ENCODE peak calls at places on chromosomes 11 and 22, in five cellular contexts. Y, K, D, U and F are unnamed samples.

GRCh38 chr11:75276696-75277095 is 36.1 kb downstream of the TPBGL start:
- DNase-seq in U (peak), K (no peak), D (no peak), Y (no peak), F (peak)

GRCh38 chr11:64164392-64165312 is 1.3 kb downstream of the MACROD1 start:
- DNase-seq in D (no peak), Y (no peak), U (no peak), K (no peak), F (no peak)

GRCh38 chr11:122115520-122116343 is at the start of gene BLID:
- DNase-seq in Y (no peak), D (no peak), U (no peak), K (peak), F (peak)

GRCh38 chr11:27213232-27213660 is 149.8 kb downstream of the CCDC34 start:
- DNase-seq in K (no peak), Y (no peak), D (no peak), U (no peak), F (no peak)

GRCh38 chr11:131536159-131536558 is 165.7 kb downstream of the NTM start:
- DNase-seq in U (no peak), K (no peak), Y (no peak), D (no peak), F (no peak)

GRCh38 chr11:133619973-133620372 is 87.7 kb upstream of the OPCML start:
- DNase-seq in K (no peak), D (no peak), U (no peak), Y (no peak), F (no peak)

GRCh38 chr11:65422633-65423515 is at the start of gene NEAT1:
- DNase-seq in Y (peak), D (peak), K (peak), U (peak), F (peak)

GRCh38 chr11:2154889-2155288 is 6.1 kb downstream of the INS start:
- DNase-seq in K (no peak), D (no peak), Y (no peak), U (no peak), F (no peak)

GRCh38 chr11:27401760-27402316 is 38.8 kb upstream of the CCDC34 start:
- DNase-seq in U (no peak), D (no peak), Y (no peak), K (no peak), F (no peak)

GRCh38 chr11:65416341-65417185 is 6.0 kb upstream of the NEAT1 start:
- DNase-seq in K (peak), U (peak), D (peak), Y (peak), F (peak)

GRCh38 chr11:122706689-122707088 is 51.2 kb downstream of the UBASH3B start:
- DNase-seq in K (no peak), Y (no peak), U (no peak), D (no peak), F (no peak)

GRCh38 chr11:108819957-108820356 is 155.1 kb downstream of the DDX10 start:
- DNase-seq in K (no peak), U (no peak), Y (no peak), D (no peak), F (no peak)

GRCh38 chr11:10305262-10305963 is 540 bp downstream of the ADM start:
- DNase-seq in Y (peak), U (peak), D (no peak), K (no peak), F (peak)

GRCh38 chr11:57358543-57358961 is 20.4 kb downstream of the P2RX3 start:
- DNase-seq in D (no peak), K (no peak), U (no peak), Y (no peak), F (no peak)

GRCh38 chr22:19181786-19182471 is 3.4 kb upstream of the SLC25A1 start:
- DNase-seq in Y (no peak), K (no peak), U (peak), D (no peak), F (peak)

GRCh38 chr22:19035474-19036228 is 86.6 kb downstream of the DGCR2 start:
- DNase-seq in K (no peak), D (no peak), Y (no peak), U (no peak), F (no peak)

GRCh38 chr11:117299351-117300300 is 8.5 kb downstream of the BACE1-AS start:
- DNase-seq in D (no peak), U (no peak), K (no peak), Y (no peak), F (no peak)

GRCh38 chr22:42418811-42419243 is 13.4 kb downstream of the NFAM1 start:
- DNase-seq in U (no peak), D (no peak), K (no peak), Y (no peak), F (no peak)

GRCh38 chr11:38256436-38256835 is 1658.4 kb upstream of the RAG2 start:
- DNase-seq in Y (no peak), U (no peak), K (no peak), D (no peak), F (no peak)

GRCh38 chr11:35994421-35994820 is 50.6 kb downstream of the LDLRAD3 start:
- DNase-seq in U (no peak), D (no peak), Y (no peak), K (no peak), F (no peak)

GRCh38 chr11:76035020-76035419 is 171.3 kb downstream of the WNT11 start:
- DNase-seq in D (no peak), K (no peak), Y (no peak), U (no peak), F (no peak)

GRCh38 chr22:37273126-37273845 is 9.0 kb upstream of the CYTH4 start:
- DNase-seq in U (peak), Y (no peak), D (no peak), K (no peak), F (peak)

GRCh38 chr11:87213444-87213843 is 175.7 kb downstream of the TMEM135 start:
- DNase-seq in Y (no peak), D (no peak), K (no peak), U (no peak), F (no peak)